ENCODE peak calls at places on chromosomes 11 and 22, in seven cellular contexts. U, Z, R, O, G, X and S are unnamed samples.
A peak's percentile ranks its signal among the peaks of the same experiment; 100 is the strongest.

GRCh38 chr22:27107824-27108223 is 450.4 kb downstream of the MIAT start:
- DNase-seq in U (peak; percentile 81), Z (no peak), R (peak; percentile 94), O (no peak), G (peak; percentile 70), X (peak; percentile 68), S (peak; percentile 86)

GRCh38 chr11:96272542-96273306 is 70.3 kb downstream of the MAML2 start:
- DNase-seq in U (no peak), Z (no peak), R (peak; percentile 51), O (no peak), G (no peak), X (no peak), S (peak; percentile 72)

GRCh38 chr22:49955581-49956417 is 4.8 kb upstream of the PIM3 start:
- DNase-seq in U (peak; percentile 38), Z (no peak), R (no peak), O (peak; percentile 82), G (no peak), X (no peak), S (no peak)

GRCh38 chr11:12137938-12138731 is 27.7 kb downstream of the MICAL2 start:
- DNase-seq in U (no peak), Z (no peak), R (peak; percentile 98), O (no peak), G (no peak), X (no peak), S (peak; percentile 71)

GRCh38 chr11:97225794-97226193 is 836.0 kb downstream of the JRKL start:
- DNase-seq in U (no peak), Z (no peak), R (no peak), O (no peak), G (no peak), X (no peak), S (no peak)

GRCh38 chr22:50184004-50184461 is 1.7 kb upstream of the TRABD start:
- DNase-seq in U (peak; percentile 88), Z (no peak), R (peak; percentile 48), O (peak; percentile 82), G (no peak), X (peak; percentile 77), S (peak; percentile 92)

GRCh38 chr11:42806191-42806590 is 505.6 kb upstream of the API5 start:
- DNase-seq in U (no peak), Z (no peak), R (no peak), O (no peak), G (no peak), X (no peak), S (no peak)

GRCh38 chr11:74000770-74001169 is 8.1 kb downstream of the UCP3 start:
- DNase-seq in U (no peak), Z (no peak), R (no peak), O (no peak), G (no peak), X (no peak), S (no peak)

GRCh38 chr11:123231263-123231662 is 36.2 kb upstream of the CLMP start:
- DNase-seq in U (no peak), Z (no peak), R (peak; percentile 86), O (no peak), G (no peak), X (no peak), S (no peak)

GRCh38 chr11:5992604-5993251 is 5.9 kb upstream of the OR52L1 start:
- DNase-seq in U (no peak), Z (no peak), R (peak; percentile 7), O (no peak), G (peak; percentile 13), X (no peak), S (no peak)

GRCh38 chr11:69702239-69702668 is 1.6 kb downstream of the FGF19 start:
- DNase-seq in U (no peak), Z (no peak), R (no peak), O (no peak), G (no peak), X (no peak), S (no peak)

GRCh38 chr11:69704508-69705245 is 855 bp upstream of the FGF19 start:
- DNase-seq in U (no peak), Z (no peak), R (no peak), O (no peak), G (no peak), X (peak; percentile 29), S (no peak)

GRCh38 chr11:69702769-69703510 is 882 bp downstream of the FGF19 start:
- DNase-seq in U (no peak), Z (no peak), R (no peak), O (no peak), G (no peak), X (no peak), S (no peak)

GRCh38 chr11:69705246-69705856 is 1.5 kb upstream of the FGF19 start:
- DNase-seq in U (no peak), Z (no peak), R (no peak), O (no peak), G (no peak), X (no peak), S (no peak)

GRCh38 chr11:69703711-69704507 is at the start of gene FGF19:
- DNase-seq in U (no peak), Z (no peak), R (no peak), O (no peak), G (no peak), X (no peak), S (no peak)
- H3K27me3 ChIP-seq in U (no peaks in the 10 kb centered on the region), Z (no peaks in the 10 kb centered on the region), R (peaks cover 61% of the 10 kb centered on the region), O (peaks cover 33% of the 10 kb centered on the region), G (no peaks in the 10 kb centered on the region), X (no peaks in the 10 kb centered on the region), S (peaks cover 28% of the 10 kb centered on the region)

DNA sequence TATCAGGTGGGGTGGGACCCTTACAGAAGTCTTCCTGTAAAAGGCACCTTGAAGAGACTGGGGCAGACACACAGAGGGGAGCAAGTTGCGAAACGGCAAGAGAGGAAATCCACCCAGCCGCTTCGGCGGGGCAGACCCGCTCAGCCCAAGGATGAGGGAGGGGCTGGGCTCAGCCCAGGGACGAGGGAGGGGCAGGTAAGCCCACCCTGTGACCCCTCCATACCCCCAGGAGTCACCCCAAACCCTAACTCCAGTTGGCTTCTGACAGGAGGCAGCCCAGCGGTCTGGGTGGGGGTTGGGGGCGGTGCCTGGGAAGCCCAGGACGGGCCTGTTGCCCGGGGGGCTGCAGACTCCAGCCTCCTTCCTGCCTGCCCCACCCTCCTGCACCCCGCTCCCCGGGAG is 971 bp downstream of the OSBPL5 start:
- DNase-seq in U (peak; percentile 61), Z (no peak), R (no peak), O (peak; percentile 53), G (no peak), X (no peak), S (no peak)
- TF ChIP-seq POLR2A in U (no peak), Z (no peak), R (no peak), O (no peak), G (no peak), X (no peak), S (no peak)

GRCh38 chr11:122209619-122210377 is 93.8 kb upstream of the BLID start:
- DNase-seq in U (peak; percentile 70), Z (no peak), R (peak; percentile 88), O (no peak), G (no peak), X (peak; percentile 90), S (peak; percentile 76)

GRCh38 chr11:122205036-122205435 is 89.0 kb upstream of the BLID start:
- DNase-seq in U (no peak), Z (no peak), R (no peak), O (no peak), G (no peak), X (no peak), S (no peak)

GRCh38 chr11:122210378-122210995 is 94.5 kb upstream of the BLID start:
- DNase-seq in U (no peak), Z (no peak), R (peak; percentile 53), O (no peak), G (no peak), X (no peak), S (no peak)

GRCh38 chr11:122207921-122208764 is 92.1 kb upstream of the BLID start:
- DNase-seq in U (no peak), Z (no peak), R (peak; percentile 87), O (no peak), G (no peak), X (no peak), S (no peak)

GRCh38 chr11:122207505-122207904 is 91.5 kb upstream of the BLID start:
- DNase-seq in U (peak; percentile 59), Z (no peak), R (peak; percentile 81), O (no peak), G (no peak), X (peak; percentile 63), S (peak; percentile 72)
- H3K4me3 ChIP-seq in U (no peak overlapping the region), Z (no peak overlapping the region), R (peak overlapping the region; percentile 13), O (no peak overlapping the region), G (no peak overlapping the region), X (no peak overlapping the region), S (no peak overlapping the region)

GRCh38 chr11:71400216-71400615 is 48.0 kb downstream of the DHCR7 start:
- DNase-seq in U (no peak), Z (no peak), R (no peak), O (no peak), G (no peak), X (no peak), S (no peak)
- H3K27me3 ChIP-seq in U (no peaks in the 10 kb centered on the region), Z (no peaks in the 10 kb centered on the region), R (peaks cover 21% of the 10 kb centered on the region), O (no peaks in the 10 kb centered on the region), G (no peaks in the 10 kb centered on the region), X (no peaks in the 10 kb centered on the region), S (no peaks in the 10 kb centered on the region)